ENCODE peak calls at places on chromosomes 12 and 14, in seven cellular contexts. A, S, K, V, C, Y and U are unnamed samples.
A peak's percentile ranks its signal among the peaks of the same experiment; 100 is the strongest.

GRCh38 chr12:32261638-32262037 is 137.7 kb upstream of the FGD4 start:
- DNase-seq in A (no peak), S (no peak), K (no peak), V (no peak), C (peak; percentile 19), Y (no peak), U (no peak)

GRCh38 chr12:16218934-16219718 is 58.4 kb downstream of the SLC15A5 start:
- DNase-seq in A (no peak), S (no peak), K (no peak), V (no peak), C (no peak), Y (no peak), U (no peak)

GRCh38 chr14:30957813-30958370 is 67.6 kb upstream of the AP4S1 start:
- DNase-seq in A (no peak), S (no peak), K (no peak), V (no peak), C (no peak), Y (no peak), U (no peak)

GRCh38 chr12:120853188-120853587 is 51.0 kb downstream of the SPPL3 start:
- DNase-seq in A (no peak), S (no peak), K (no peak), V (peak; percentile 66), C (no peak), Y (no peak), U (no peak)

GRCh38 chr12:82659343-82660207 is 27.1 kb upstream of the TMTC2 start:
- DNase-seq in A (no peak), S (no peak), K (no peak), V (no peak), C (no peak), Y (no peak), U (no peak)

GRCh38 chr14:75769047-75769685 is 108.1 kb downstream of the TTLL5 start:
- DNase-seq in A (no peak), S (peak; percentile 32), K (no peak), V (peak; percentile 55), C (no peak), Y (no peak), U (no peak)

GRCh38 chr12:93612719-93613228 is 40.3 kb downstream of the SOCS2 start:
- DNase-seq in A (no peak), S (no peak), K (no peak), V (no peak), C (no peak), Y (no peak), U (no peak)

GRCh38 chr12:34341362-34341733 is 319.1 kb downstream of the ALG10 start:
- DNase-seq in A (no peak), S (no peak), K (no peak), V (no peak), C (no peak), Y (no peak), U (no peak)